ENCODE peak calls at places on chromosomes 5 and 9, in nine cellular contexts. C, S, G, M, O, N, E, V and U are unnamed samples.

GRCh38 chr9:75134495-75134894 is 46.2 kb downstream of the OSTF1 start:
- DNase-seq in C (no peak), S (no peak), G (no peak), M (no peak), O (no peak), N (no peak), E (no peak), V (no peak), U (no peak)

GRCh38 chr9:136254381-136255165 is 9.0 kb upstream of the QSOX2 start:
- DNase-seq in C (no peak), S (no peak), G (no peak), M (no peak), O (peak; percentile 21), N (no peak), E (no peak), V (no peak), U (no peak)

GRCh38 chr9:12784461-12785250 is 9.8 kb downstream of the LURAP1L start:
- DNase-seq in C (peak; percentile 82), S (peak; percentile 85), G (no peak), M (no peak), O (peak; percentile 56), N (no peak), E (no peak), V (no peak), U (peak; percentile 51)

GRCh38 chr5:95842955-95843544 is 20.5 kb upstream of the GLRX start:
- DNase-seq in C (no peak), S (peak; percentile 43), G (peak; percentile 59), M (peak; percentile 89), O (peak; percentile 77), N (no peak), E (peak; percentile 30), V (no peak), U (no peak)

GRCh38 chr5:55675119-55675518 is 37.0 kb downstream of the SLC38A9 start:
- DNase-seq in C (no peak), S (peak; percentile 58), G (no peak), M (no peak), O (peak; percentile 31), N (no peak), E (no peak), V (no peak), U (peak; percentile 43)

GRCh38 chr5:149707097-149707496 is 23.0 kb upstream of the PPARGC1B start:
- DNase-seq in C (no peak), S (no peak), G (no peak), M (no peak), O (no peak), N (no peak), E (no peak), V (no peak), U (no peak)

GRCh38 chr9:120830151-120830550 is 12.6 kb downstream of the PSMD5 start:
- DNase-seq in C (no peak), S (no peak), G (no peak), M (no peak), O (no peak), N (no peak), E (no peak), V (no peak), U (no peak)

GRCh38 chr9:89954229-89954628 is 349.4 kb downstream of the GADD45G start:
- DNase-seq in C (no peak), S (no peak), G (no peak), M (no peak), O (peak; percentile 33), N (no peak), E (no peak), V (no peak), U (no peak)

GRCh38 chr5:160171656-160172055 is 52.4 kb upstream of the PWWP2A start:
- DNase-seq in C (no peak), S (no peak), G (no peak), M (no peak), O (peak; percentile 67), N (no peak), E (no peak), V (no peak), U (no peak)

GRCh38 chr5:1006656-1007071 is 1.9 kb upstream of the NKD2 start:
- DNase-seq in C (no peak), S (no peak), G (peak; percentile 12), M (peak; percentile 82), O (no peak), N (no peak), E (no peak), V (peak; percentile 3), U (no peak)

GRCh38 chr5:133735346-133735745 is 123.0 kb upstream of the FSTL4 start:
- DNase-seq in C (peak; percentile 57), S (peak; percentile 12), G (no peak), M (peak; percentile 26), O (peak; percentile 22), N (no peak), E (no peak), V (no peak), U (no peak)